ENCODE peak calls at places on chromosomes 1 and 21, in six cellular contexts. B is SK-N-SH, S is neuronal stem cell, Y is HCT116, Q is small intestine, G is neural progenitor cell. D is an unnamed sample.

GRCh38 chr1:116255933-116256649 is 117.0 kb upstream of the ATP1A1 start:
- DNase-seq in B (no peak), S (no peak), Y (no peak), Q (peak), G (no peak), D (peak)

GRCh38 chr21:26832513-26832912 is 12.7 kb downstream of the ADAMTS1 start:
- DNase-seq in B (no peak), S (no peak), Y (no peak), Q (no peak), G (no peak), D (peak)

GRCh38 chr1:168653567-168653966 is 75.4 kb downstream of the DPT start:
- DNase-seq in B (no peak), S (no peak), Y (no peak), Q (no peak), G (no peak), D (no peak)

GRCh38 chr1:109770331-109771095 is 6.8 kb upstream of the EPS8L3 start:
- DNase-seq in B (no peak), S (no peak), Y (no peak), Q (no peak), G (no peak), D (peak)

GRCh38 chr1:230826166-230826875 is 42.0 kb downstream of the C1orf198 start:
- DNase-seq in B (no peak), S (no peak), Y (no peak), Q (no peak), G (no peak), D (peak)

GRCh38 chr1:37305841-37306240 is 168.5 kb upstream of the ZC3H12A start:
- DNase-seq in B (no peak), S (no peak), Y (no peak), Q (no peak), G (no peak), D (no peak)

GRCh38 chr1:31871703-31872102 is 55.9 kb upstream of the SPOCD1 start:
- DNase-seq in B (no peak), S (no peak), Y (no peak), Q (no peak), G (no peak), D (no peak)

GRCh38 chr1:157198619-157199420 is 60.6 kb upstream of the ETV3 start:
- DNase-seq in B (no peak), S (no peak), Y (no peak), Q (no peak), G (no peak), D (no peak)

GRCh38 chr21:46055863-46056281 is 42.0 kb upstream of the COL6A2 start:
- DNase-seq in B (no peak), S (no peak), Y (no peak), Q (no peak), G (no peak), D (no peak)

GRCh38 chr1:10286244-10286643 is 75.9 kb downstream of the KIF1B start:
- DNase-seq in B (no peak), S (no peak), Y (no peak), Q (no peak), G (no peak), D (no peak)

GRCh38 chr1:3903141-3904005 is 3.3 kb upstream of the C1orf174 start:
- DNase-seq in B (no peak), S (no peak), Y (no peak), Q (peak), G (no peak), D (peak)

GRCh38 chr21:45154511-45155508 is 80.4 kb downstream of the ADARB1 start:
- DNase-seq in B (peak), S (no peak), Y (no peak), Q (peak), G (no peak), D (peak)

GRCh38 chr1:9369964-9370788 is 77.5 kb downstream of the SPSB1 start:
- DNase-seq in B (no peak), S (no peak), Y (no peak), Q (no peak), G (no peak), D (no peak)

GRCh38 chr1:147673816-147674215 is 3.5 kb upstream of the ACP6 start:
- DNase-seq in B (no peak), S (no peak), Y (no peak), Q (no peak), G (no peak), D (no peak)

GRCh38 chr1:147673401-147673800 is 3.1 kb upstream of the ACP6 start:
- DNase-seq in B (no peak), S (no peak), Y (no peak), Q (no peak), G (no peak), D (no peak)

GRCh38 chr1:147676306-147677085 is 6.2 kb upstream of the ACP6 start:
- DNase-seq in B (no peak), S (no peak), Y (no peak), Q (no peak), G (no peak), D (no peak)
- H3K27ac ChIP-seq in B (no peak), S (no peak), Y (no peak), Q (no peak), G (peak), D (no peak)

DNA sequence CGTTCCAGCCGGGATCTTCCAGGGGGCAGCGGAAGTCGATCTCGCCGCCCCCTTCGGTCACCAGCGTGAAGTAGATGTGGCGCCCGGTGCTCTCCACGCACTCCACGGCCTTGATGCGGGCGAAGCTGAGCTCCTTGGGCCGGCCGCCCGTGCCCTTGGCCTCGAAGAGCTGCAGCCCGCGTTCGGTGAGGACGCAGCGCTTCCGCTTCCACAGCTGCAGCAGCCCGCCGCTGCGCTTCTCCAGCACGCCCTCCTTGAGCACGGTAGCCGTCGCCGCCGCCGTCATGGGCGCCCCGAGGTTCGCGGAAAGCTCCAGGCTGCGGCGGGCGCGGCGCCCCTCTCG is 516 bp downstream of the PHLDA3 start:
- DNase-seq in B (peak), S (no peak), Y (no peak), Q (no peak), G (peak), D (peak)
- H3K27ac ChIP-seq in B (peak), S (no peak), Y (peak), Q (peak), G (no peak), D (peak)

GRCh38 chr1:202944438-202944921 is 13.6 kb downstream of the ADIPOR1 start:
- DNase-seq in B (no peak), S (no peak), Y (no peak), Q (no peak), G (no peak), D (no peak)
- H3K27ac ChIP-seq in B (no peak), S (no peak), Y (no peak), Q (no peak), G (no peak), D (no peak)

GRCh38 chr1:58923090-58923470 is 139.2 kb upstream of the JUN start:
- DNase-seq in B (no peak), S (no peak), Y (no peak), Q (peak), G (no peak), D (no peak)
- H3K27ac ChIP-seq in B (no peak), S (no peak), Y (no peak), Q (peak), G (no peak), D (no peak)